ENCODE peak calls at places on chromosomes 5 and 9, in six cellular contexts. C, A, G, H, Z and R are unnamed samples.

GRCh38 chr5:14920121-14920520 is 48.5 kb upstream of the ANKH start:
- DNase-seq in C (no peak), A (peak; percentile 33), G (no peak), H (no peak), Z (no peak), R (no peak)

GRCh38 chr5:56329652-56330051 is 96.5 kb upstream of the ANKRD55 start:
- DNase-seq in C (no peak), A (no peak), G (peak; percentile 30), H (no peak), Z (no peak), R (no peak)

GRCh38 chr9:21252727-21253547 is 13.1 kb upstream of the IFNA14 start:
- DNase-seq in C (no peak), A (peak; percentile 14), G (peak; percentile 10), H (no peak), Z (no peak), R (peak; percentile 14)

GRCh38 chr5:136046231-136046630 is 17.4 kb downstream of the TGFBI start:
- DNase-seq in C (no peak), A (no peak), G (no peak), H (no peak), Z (peak; percentile 36), R (no peak)

GRCh38 chr5:60447488-60447920 is 252.5 kb downstream of the DEPDC1B start:
- DNase-seq in C (no peak), A (no peak), G (peak; percentile 98), H (no peak), Z (no peak), R (no peak)

GRCh38 chr9:82488702-82489578 is 500.4 kb downstream of the SPATA31D1 start:
- DNase-seq in C (peak; percentile 75), A (peak; percentile 88), G (peak; percentile 80), H (no peak), Z (no peak), R (no peak)

GRCh38 chr9:109600142-109600541 is 102.0 kb upstream of the PTPN3 start:
- DNase-seq in C (no peak), A (peak; percentile 80), G (no peak), H (no peak), Z (no peak), R (peak; percentile 49)

GRCh38 chr5:5335115-5335514 is 87.4 kb upstream of the ICE1 start:
- DNase-seq in C (no peak), A (no peak), G (no peak), H (no peak), Z (no peak), R (no peak)

GRCh38 chr5:39176740-39177628 is 42.4 kb downstream of the FYB1 start:
- DNase-seq in C (no peak), A (no peak), G (no peak), H (no peak), Z (no peak), R (no peak)

GRCh38 chr9:69145148-69145547 is 28.9 kb upstream of the TJP2 start:
- DNase-seq in C (no peak), A (no peak), G (no peak), H (no peak), Z (no peak), R (no peak)

GRCh38 chr5:112886975-112887374 is 25.9 kb downstream of the SRP19 start:
- DNase-seq in C (no peak), A (no peak), G (no peak), H (no peak), Z (no peak), R (no peak)

GRCh38 chr9:112764837-112765236 is 14.3 kb downstream of the SNX30 start:
- DNase-seq in C (peak; percentile 77), A (no peak), G (peak; percentile 84), H (no peak), Z (no peak), R (no peak)

GRCh38 chr9:34254141-34254913 is 74.7 kb downstream of the KIF24 start:
- DNase-seq in C (peak; percentile 21), A (peak; percentile 79), G (no peak), H (peak; percentile 51), Z (no peak), R (peak; percentile 83)

GRCh38 chr5:40240111-40240510 is 439.6 kb upstream of the PTGER4 start:
- DNase-seq in C (no peak), A (peak; percentile 43), G (no peak), H (no peak), Z (no peak), R (no peak)

GRCh38 chr5:171744882-171745281 is 40.7 kb upstream of the SMIM23 start:
- DNase-seq in C (no peak), A (no peak), G (no peak), H (no peak), Z (no peak), R (no peak)

GRCh38 chr5:68290260-68290674 is 74.7 kb downstream of the PIK3R1 start:
- DNase-seq in C (peak; percentile 45), A (peak; percentile 54), G (no peak), H (no peak), Z (no peak), R (no peak)

GRCh38 chr9:16572005-16572727 is 298.3 kb downstream of the BNC2 start:
- DNase-seq in C (no peak), A (no peak), G (no peak), H (no peak), Z (no peak), R (no peak)

GRCh38 chr5:127567026-127567768 is 49.8 kb downstream of the PRRC1 start:
- DNase-seq in C (no peak), A (no peak), G (no peak), H (no peak), Z (no peak), R (no peak)

GRCh38 chr9:137138058-137138697 is 776 bp upstream of the GRIN1 start:
- DNase-seq in C (no peak), A (no peak), G (no peak), H (no peak), Z (no peak), R (peak; percentile 95)

GRCh38 chr5:135435467-135436330 is 11.4 kb downstream of the DCANP1 start:
- DNase-seq in C (no peak), A (no peak), G (no peak), H (no peak), Z (no peak), R (no peak)

GRCh38 chr5:152462021-152462721 is 57.1 kb upstream of the NMUR2 start:
- DNase-seq in C (no peak), A (no peak), G (no peak), H (no peak), Z (no peak), R (no peak)

GRCh38 chr5:18465833-18466681 is 831.8 kb downstream of the TAF11L14 start:
- DNase-seq in C (peak; percentile 56), A (peak; percentile 1), G (peak; percentile 41), H (no peak), Z (peak; percentile 58), R (peak; percentile 22)

GRCh38 chr9:116809656-116810055 is 122.6 kb downstream of the TRIM32 start:
- DNase-seq in C (no peak), A (no peak), G (no peak), H (no peak), Z (no peak), R (no peak)

GRCh38 chr9:76729980-76730737 is 34.1 kb upstream of the PCA3 start:
- DNase-seq in C (no peak), A (no peak), G (peak; percentile 4), H (no peak), Z (no peak), R (no peak)

DNA sequence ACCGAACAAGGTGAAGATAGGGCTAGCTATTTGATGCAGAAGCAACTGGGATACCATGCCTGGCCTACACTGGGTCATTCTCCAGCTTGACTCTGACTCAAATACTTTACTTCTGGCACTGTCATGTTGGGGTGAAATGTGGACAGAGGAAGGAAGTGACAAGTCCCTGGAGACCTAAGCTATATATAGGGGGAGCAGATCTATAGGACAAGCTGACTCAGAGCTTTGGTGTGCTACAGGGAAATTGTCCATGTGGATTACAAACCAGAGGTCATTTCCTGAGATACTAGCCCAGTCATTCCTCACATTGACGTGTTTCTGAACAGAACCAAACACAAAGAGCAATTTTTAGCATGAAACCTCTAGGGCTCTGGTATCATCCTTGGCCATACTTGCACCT is 531.6 kb upstream of the CLINT1 start:
- DNase-seq in C (no peak), A (peak; percentile 87), G (no peak), H (no peak), Z (no peak), R (no peak)
- TF ChIP-seq POLR2A in C (no peak), A (no peak), G (no peak), H (no peak), Z (no peak), R (no peak)

GRCh38 chr9:131477367-131477766 is 25.4 kb upstream of the POMT1 start:
- DNase-seq in C (no peak), A (no peak), G (no peak), H (no peak), Z (no peak), R (no peak)
- TF ChIP-seq POLR2A in C (no peak), A (no peak), G (no peak), H (no peak), Z (no peak), R (no peak)

DNA sequence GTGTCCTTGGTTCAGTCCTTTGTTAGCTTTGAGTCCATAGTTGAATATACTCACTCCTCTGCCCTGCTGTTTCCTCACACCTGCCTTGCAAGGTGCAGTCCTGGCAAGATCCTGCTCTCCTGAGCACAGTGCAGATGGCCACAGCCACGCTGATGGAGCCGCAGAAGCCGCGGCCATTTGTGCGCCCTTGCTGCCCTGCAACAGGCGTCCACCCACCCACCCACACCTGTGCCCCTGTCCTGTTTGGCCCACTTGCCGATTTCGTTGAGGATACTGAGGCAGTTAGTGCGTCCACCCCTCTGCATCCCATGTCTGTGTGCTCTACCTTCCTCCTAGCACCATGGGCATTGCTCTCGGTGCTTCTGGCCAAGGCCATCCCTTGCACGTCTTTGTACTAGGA is 51.1 kb upstream of the LRRTM2 start:
- DNase-seq in C (no peak), A (no peak), G (no peak), H (no peak), Z (no peak), R (no peak)
- TF ChIP-seq POLR2A in C (no peak), A (no peak), G (no peak), H (no peak), Z (no peak), R (no peak)

GRCh38 chr5:138352071-138352721 is at the start of gene KDM3B:
- DNase-seq in C (peak; percentile 77), A (peak; percentile 80), G (peak; percentile 76), H (peak; percentile 87), Z (peak; percentile 92), R (peak; percentile 73)
- TF ChIP-seq POLR2A in C (no peak), A (no peak), G (no peak), H (no peak), Z (no peak), R (no peak)

DNA sequence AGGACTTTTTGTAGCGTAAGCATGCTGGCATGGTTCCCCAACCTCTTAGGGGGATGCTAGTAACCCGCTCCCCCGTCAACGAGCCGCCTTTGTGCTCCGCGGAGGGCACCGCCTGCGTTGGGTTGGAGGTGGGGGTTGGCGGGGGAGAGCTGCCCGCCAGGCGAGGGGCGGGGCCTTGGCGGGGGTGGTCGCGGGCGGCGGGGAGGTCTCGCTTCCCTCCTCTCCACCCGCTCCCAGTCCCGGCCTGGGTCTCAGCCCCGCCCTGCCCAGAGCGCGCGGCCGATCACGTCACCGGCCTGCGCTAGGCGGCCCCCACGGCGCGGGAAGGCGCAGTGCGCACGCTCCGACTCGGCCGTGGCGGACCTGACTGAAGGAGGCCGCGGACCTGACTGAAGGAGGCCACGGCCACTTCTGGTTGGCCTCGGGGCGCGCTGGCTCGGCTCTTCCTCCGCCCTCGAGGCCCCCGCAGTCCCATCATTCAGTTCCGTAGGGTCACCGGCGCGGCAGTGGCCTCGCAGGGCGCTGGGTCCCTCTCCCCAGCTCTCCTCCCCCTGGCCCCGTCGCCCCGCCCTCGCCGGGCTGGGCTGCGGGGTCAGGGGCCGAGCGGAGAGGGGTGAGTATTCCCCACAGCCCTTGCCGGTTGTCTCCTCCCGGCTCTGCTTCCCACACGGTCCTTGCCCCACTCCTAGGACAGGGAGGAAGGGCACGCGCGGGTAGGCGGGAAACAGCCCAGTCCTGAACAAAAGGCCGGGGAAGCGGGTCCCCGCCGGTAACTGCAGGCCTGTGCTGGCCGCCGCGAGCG is at the start of gene ATG10:
- DNase-seq in C (peak; percentile 90), A (peak; percentile 90), G (peak; percentile 73), H (peak; percentile 93), Z (peak; percentile 92), R (peak; percentile 92)
- TF ChIP-seq POLR2A in C (peak; percentile 95), A (peak; percentile 92), G (peak; percentile 91), H (peak; percentile 99), Z (peak; percentile 52), R (peak; percentile 79)